ENCODE peak calls at places on chromosomes 12 and 14, in four cellular contexts. One of them, this sample, is unnamed.

GRCh38 chr12:113870035-113870434 is 96.1 kb downstream of the RBM19 start:
- DNase-seq in NB4: no peak
- DNase-seq in neural crest cell: no peak
- DNase-seq in HCT116: no peak
- DNase-seq in this sample: no peak

GRCh38 chr12:90174198-90174510 is 465.5 kb upstream of the ATP2B1 start:
- DNase-seq in NB4: peak
- DNase-seq in neural crest cell: no peak
- DNase-seq in HCT116: peak
- DNase-seq in this sample: no peak

GRCh38 chr14:52922656-52923055 is 28.2 kb downstream of the FERMT2 start:
- DNase-seq in NB4: no peak
- DNase-seq in neural crest cell: no peak
- DNase-seq in HCT116: no peak
- DNase-seq in this sample: no peak

GRCh38 chr12:116352315-116352835 is 74.9 kb upstream of the MED13L start:
- DNase-seq in NB4: peak
- DNase-seq in neural crest cell: no peak
- DNase-seq in HCT116: no peak
- DNase-seq in this sample: no peak

GRCh38 chr12:124901003-124901402 is 13.4 kb downstream of the UBC start:
- DNase-seq in NB4: peak
- DNase-seq in neural crest cell: no peak
- DNase-seq in HCT116: no peak
- DNase-seq in this sample: no peak

GRCh38 chr14:74682169-74682952 is 30.5 kb downstream of the AREL1 start:
- DNase-seq in NB4: no peak
- DNase-seq in neural crest cell: peak
- DNase-seq in HCT116: no peak
- DNase-seq in this sample: no peak

GRCh38 chr14:94844593-94844992 is 74.7 kb upstream of the GSC start:
- DNase-seq in NB4: no peak
- DNase-seq in neural crest cell: no peak
- DNase-seq in HCT116: no peak
- DNase-seq in this sample: no peak

GRCh38 chr12:3137814-3138445 is 60.8 kb downstream of the TSPAN9 start:
- DNase-seq in NB4: no peak
- DNase-seq in neural crest cell: no peak
- DNase-seq in HCT116: no peak
- DNase-seq in this sample: no peak

GRCh38 chr14:25042362-25043299 is 7.3 kb downstream of the STXBP6 start:
- DNase-seq in NB4: peak
- DNase-seq in neural crest cell: no peak
- DNase-seq in HCT116: no peak
- DNase-seq in this sample: no peak

GRCh38 chr14:70008457-70008856 is 129.2 kb downstream of the SMOC1 start:
- DNase-seq in NB4: no peak
- DNase-seq in neural crest cell: no peak
- DNase-seq in HCT116: no peak
- DNase-seq in this sample: no peak

GRCh38 chr14:54312166-54312801 is 84.5 kb upstream of the CDKN3 start:
- DNase-seq in NB4: peak
- DNase-seq in neural crest cell: no peak
- DNase-seq in HCT116: peak
- DNase-seq in this sample: no peak

GRCh38 chr12:88549929-88550328 is 30.3 kb downstream of the KITLG start:
- DNase-seq in NB4: no peak
- DNase-seq in neural crest cell: no peak
- DNase-seq in HCT116: no peak
- DNase-seq in this sample: no peak

GRCh38 chr12:109921982-109922381 is 21.9 kb downstream of the TCHP start:
- DNase-seq in NB4: no peak
- DNase-seq in neural crest cell: no peak
- DNase-seq in HCT116: no peak
- DNase-seq in this sample: no peak

GRCh38 chr12:94100990-94101901 is 47.1 kb upstream of the PLXNC1 start:
- DNase-seq in NB4: peak
- DNase-seq in neural crest cell: peak
- DNase-seq in HCT116: peak
- DNase-seq in this sample: peak

GRCh38 chr14:92846162-92846897 is 52.2 kb downstream of the GOLGA5 start:
- DNase-seq in NB4: peak
- DNase-seq in neural crest cell: no peak
- DNase-seq in HCT116: peak
- DNase-seq in this sample: no peak

GRCh38 chr12:8780389-8780788 is 42.0 kb upstream of the A2ML1 start:
- DNase-seq in NB4: peak
- DNase-seq in neural crest cell: no peak
- DNase-seq in HCT116: peak
- DNase-seq in this sample: no peak

GRCh38 chr14:26594756-26595545 is 2.9 kb downstream of the NOVA1 start:
- DNase-seq in NB4: no peak
- DNase-seq in neural crest cell: no peak
- DNase-seq in HCT116: no peak
- DNase-seq in this sample: no peak

GRCh38 chr12:3456809-3457208 is 34.2 kb upstream of the PRMT8 start:
- DNase-seq in NB4: peak
- DNase-seq in neural crest cell: peak
- DNase-seq in HCT116: no peak
- DNase-seq in this sample: no peak

GRCh38 chr12:95963104-95963503 is 20.0 kb downstream of the AMDHD1 start:
- DNase-seq in NB4: peak
- DNase-seq in neural crest cell: no peak
- DNase-seq in HCT116: peak
- DNase-seq in this sample: no peak
- TF ChIP-seq CTCF in NB4: peak
- TF ChIP-seq CTCF in neural crest cell: peak
- TF ChIP-seq CTCF in HCT116: peak
- TF ChIP-seq CTCF in this sample: no peak

DNA sequence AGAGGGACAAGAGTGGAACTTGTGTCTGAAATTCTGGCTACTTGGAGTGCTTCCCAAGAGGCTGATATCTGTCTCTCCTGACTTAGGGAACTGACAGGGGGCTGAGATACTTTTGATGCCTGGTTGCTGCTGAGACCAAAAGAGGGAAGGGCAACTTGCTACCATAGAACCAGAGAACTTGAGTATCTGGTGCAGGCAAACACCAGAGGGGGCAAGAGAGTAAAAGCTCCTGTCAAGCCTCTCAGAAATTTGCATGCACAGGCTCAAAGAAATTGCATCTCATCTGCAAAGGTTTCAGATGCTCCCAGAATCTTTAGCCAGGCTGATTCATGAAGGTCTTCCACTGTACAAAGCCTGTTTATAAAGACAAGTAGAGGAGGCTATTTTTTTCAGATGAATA is 391.3 kb upstream of the FOXG1 start:
- DNase-seq in NB4: peak
- DNase-seq in neural crest cell: no peak
- DNase-seq in HCT116: no peak
- DNase-seq in this sample: no peak
- TF ChIP-seq CTCF in NB4: peak
- TF ChIP-seq CTCF in neural crest cell: peak
- TF ChIP-seq CTCF in HCT116: no peak
- TF ChIP-seq CTCF in this sample: peak

GRCh38 chr14:38721822-38722431 is 381.1 kb downstream of the SEC23A start:
- DNase-seq in NB4: peak
- DNase-seq in neural crest cell: peak
- DNase-seq in HCT116: peak
- DNase-seq in this sample: peak
- TF ChIP-seq CTCF in NB4: peak
- TF ChIP-seq CTCF in neural crest cell: peak
- TF ChIP-seq CTCF in HCT116: peak
- TF ChIP-seq CTCF in this sample: peak

GRCh38 chr12:10098762-10099161 is at the start of gene CLEC1A:
- DNase-seq in NB4: no peak
- DNase-seq in neural crest cell: no peak
- DNase-seq in HCT116: no peak
- DNase-seq in this sample: peak
- TF ChIP-seq CTCF in NB4: no peak
- TF ChIP-seq CTCF in neural crest cell: no peak
- TF ChIP-seq CTCF in HCT116: no peak
- TF ChIP-seq CTCF in this sample: no peak

GRCh38 chr14:51224551-51224950 is 15.5 kb upstream of the TMX1 start:
- DNase-seq in NB4: no peak
- DNase-seq in neural crest cell: no peak
- DNase-seq in HCT116: no peak
- DNase-seq in this sample: no peak

GRCh38 chr14:51216602-51217001 is 23.4 kb upstream of the TMX1 start:
- DNase-seq in NB4: no peak
- DNase-seq in neural crest cell: no peak
- DNase-seq in HCT116: no peak
- DNase-seq in this sample: no peak

GRCh38 chr14:51225751-51226150 is 14.3 kb upstream of the TMX1 start:
- DNase-seq in NB4: no peak
- DNase-seq in neural crest cell: no peak
- DNase-seq in HCT116: no peak
- DNase-seq in this sample: no peak

GRCh38 chr14:51219473-51220448 is 20.3 kb upstream of the TMX1 start:
- DNase-seq in NB4: peak
- DNase-seq in neural crest cell: no peak
- DNase-seq in HCT116: no peak
- DNase-seq in this sample: no peak
- TF ChIP-seq CTCF in NB4: peak
- TF ChIP-seq CTCF in neural crest cell: peak
- TF ChIP-seq CTCF in HCT116: peak
- TF ChIP-seq CTCF in this sample: peak

DNA sequence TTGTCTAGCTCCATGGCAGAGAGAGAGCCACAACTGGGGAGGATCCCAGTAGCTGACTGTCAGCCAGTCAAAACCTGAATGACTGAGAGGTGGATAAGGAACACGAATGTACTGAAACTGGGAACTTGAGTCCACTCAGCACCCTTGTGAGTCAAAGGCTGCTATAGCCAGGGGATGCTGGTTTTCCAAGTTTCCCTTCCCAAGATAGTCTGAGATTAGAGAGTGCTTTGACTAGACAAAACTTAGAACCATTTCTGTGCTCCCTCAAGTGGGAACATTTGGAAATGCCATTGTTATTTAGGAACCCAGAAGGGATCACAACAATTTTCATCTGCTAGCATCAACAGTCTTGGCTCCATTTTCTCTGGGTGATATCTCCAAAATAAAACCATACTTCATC is 4.0 kb downstream of the PRKAG1 start:
- DNase-seq in NB4: no peak
- DNase-seq in neural crest cell: no peak
- DNase-seq in HCT116: no peak
- DNase-seq in this sample: no peak
- TF ChIP-seq CTCF in NB4: peak
- TF ChIP-seq CTCF in neural crest cell: no peak
- TF ChIP-seq CTCF in HCT116: peak
- TF ChIP-seq CTCF in this sample: no peak

GRCh38 chr12:6752931-6753771 is at the start of gene MLF2:
- DNase-seq in NB4: peak
- DNase-seq in neural crest cell: peak
- DNase-seq in HCT116: peak
- DNase-seq in this sample: peak
- TF ChIP-seq CTCF in NB4: peak
- TF ChIP-seq CTCF in neural crest cell: peak
- TF ChIP-seq CTCF in HCT116: no peak
- TF ChIP-seq CTCF in this sample: peak

GRCh38 chr12:49720214-49720613 is 13.0 kb upstream of the FMNL3 start:
- DNase-seq in NB4: no peak
- DNase-seq in neural crest cell: no peak
- DNase-seq in HCT116: no peak
- DNase-seq in this sample: no peak

GRCh38 chr12:49716546-49716945 is 9.3 kb upstream of the FMNL3 start:
- DNase-seq in NB4: no peak
- DNase-seq in neural crest cell: no peak
- DNase-seq in HCT116: no peak
- DNase-seq in this sample: no peak
- TF ChIP-seq CTCF in NB4: no peak
- TF ChIP-seq CTCF in neural crest cell: no peak
- TF ChIP-seq CTCF in HCT116: no peak
- TF ChIP-seq CTCF in this sample: no peak

DNA sequence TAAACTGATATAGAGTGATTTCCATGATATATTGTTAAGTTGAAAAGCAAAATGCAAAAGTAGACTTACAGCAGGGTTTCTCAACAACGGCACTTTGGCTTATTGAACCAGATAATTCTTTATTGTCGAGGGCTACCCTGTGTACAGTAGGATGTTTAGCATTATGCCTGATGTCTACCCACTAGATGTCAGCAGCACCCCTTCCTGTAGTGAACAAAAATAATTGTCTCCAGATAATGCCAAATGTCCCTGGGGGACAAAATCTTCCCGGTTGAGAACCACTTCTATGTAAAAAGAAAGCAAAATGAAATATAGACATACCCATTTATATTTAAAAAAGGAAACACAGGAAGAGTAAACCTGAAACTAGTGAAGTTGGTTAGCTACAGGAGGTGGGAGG is 32.4 kb downstream of the ABCD2 start:
- DNase-seq in NB4: peak
- DNase-seq in neural crest cell: no peak
- DNase-seq in HCT116: peak
- DNase-seq in this sample: no peak
- TF ChIP-seq CTCF in NB4: peak
- TF ChIP-seq CTCF in neural crest cell: no peak
- TF ChIP-seq CTCF in HCT116: peak
- TF ChIP-seq CTCF in this sample: no peak

GRCh38 chr14:45610303-45610702 is 357.3 kb upstream of the MIS18BP1 start:
- DNase-seq in NB4: no peak
- DNase-seq in neural crest cell: no peak
- DNase-seq in HCT116: no peak
- DNase-seq in this sample: no peak
- TF ChIP-seq CTCF in NB4: no peak
- TF ChIP-seq CTCF in neural crest cell: peak
- TF ChIP-seq CTCF in HCT116: no peak
- TF ChIP-seq CTCF in this sample: peak

This sample was measured in mesothelial cell of epicardium.